ENCODE peak calls at places on chromosomes 3 and 15, in four cellular contexts. One of them, this sample, is unnamed. For H3K4me1, the result is how much of the 10 kb centered on the place peaks cover.

GRCh38 chr3:55968331-55968730 is 481.2 kb upstream of the WNT5A start:
- DNase-seq in HepG2: no peak
- DNase-seq in GM12878: no peak
- DNase-seq in H1: no peak
- DNase-seq in this sample: no peak

GRCh38 chr15:89936793-89937265 is 24.1 kb upstream of the ARPIN start:
- DNase-seq in H1: no peak
- DNase-seq in GM12878: no peak
- DNase-seq in HepG2: no peak
- DNase-seq in this sample: no peak

GRCh38 chr3:38580450-38581382 is 68.8 kb downstream of the SCN5A start:
- DNase-seq in HepG2: no peak
- DNase-seq in H1: no peak
- DNase-seq in GM12878: no peak
- DNase-seq in this sample: no peak

GRCh38 chr3:64449026-64449425 is 223.8 kb upstream of the PRICKLE2 start:
- DNase-seq in H1: no peak
- DNase-seq in GM12878: peak
- DNase-seq in HepG2: no peak
- DNase-seq in this sample: no peak

GRCh38 chr3:16132926-16133325 is 41.6 kb upstream of the GALNT15 start:
- DNase-seq in GM12878: no peak
- DNase-seq in H1: no peak
- DNase-seq in HepG2: no peak
- DNase-seq in this sample: no peak

GRCh38 chr15:52261498-52262242 is 33.9 kb downstream of the MYO5C start:
- DNase-seq in H1: peak
- DNase-seq in GM12878: peak
- DNase-seq in HepG2: no peak
- DNase-seq in this sample: peak

GRCh38 chr3:27431116-27431515 is 53.1 kb downstream of the SLC4A7 start:
- DNase-seq in GM12878: no peak
- DNase-seq in HepG2: no peak
- DNase-seq in H1: no peak
- DNase-seq in this sample: no peak

GRCh38 chr15:99955181-99955525 is 221.9 kb upstream of the LYSMD4 start:
- DNase-seq in GM12878: no peak
- DNase-seq in HepG2: no peak
- DNase-seq in H1: no peak
- DNase-seq in this sample: no peak

GRCh38 chr15:70241031-70241430 is 143.3 kb upstream of the TLE3 start:
- DNase-seq in H1: no peak
- DNase-seq in GM12878: no peak
- DNase-seq in HepG2: no peak
- DNase-seq in this sample: no peak

GRCh38 chr15:80727196-80727595 is 32.1 kb downstream of the ABHD17C start:
- DNase-seq in H1: no peak
- DNase-seq in GM12878: no peak
- DNase-seq in HepG2: peak
- DNase-seq in this sample: no peak

GRCh38 chr15:26051771-26052685 is 188.9 kb upstream of the ATP10A start:
- DNase-seq in HepG2: no peak
- DNase-seq in GM12878: no peak
- DNase-seq in H1: no peak
- DNase-seq in this sample: no peak

GRCh38 chr3:157347577-157348303 is 88.9 kb upstream of the PTX3 start:
- DNase-seq in HepG2: no peak
- DNase-seq in H1: peak
- DNase-seq in GM12878: no peak
- DNase-seq in this sample: no peak

GRCh38 chr15:31607656-31608055 is 281.0 kb downstream of the KLF13 start:
- DNase-seq in H1: no peak
- DNase-seq in GM12878: no peak
- DNase-seq in HepG2: no peak
- DNase-seq in this sample: no peak

GRCh38 chr3:40173291-40173710 is 136.2 kb upstream of the EIF1B start:
- DNase-seq in HepG2: no peak
- DNase-seq in GM12878: no peak
- DNase-seq in H1: no peak
- DNase-seq in this sample: no peak

GRCh38 chr3:120743081-120743365 is 479 bp downstream of the GTF2E1 start:
- DNase-seq in H1: no peak
- DNase-seq in GM12878: no peak
- DNase-seq in HepG2: no peak
- DNase-seq in this sample: no peak

GRCh38 chr3:162605651-162606204 is 1109.1 kb downstream of the OTOL1 start:
- DNase-seq in GM12878: no peak
- DNase-seq in H1: no peak
- DNase-seq in HepG2: no peak
- DNase-seq in this sample: no peak

GRCh38 chr3:48503406-48504050 is 446 bp downstream of the SHISA5 start:
- DNase-seq in HepG2: no peak
- DNase-seq in GM12878: no peak
- DNase-seq in H1: no peak
- DNase-seq in this sample: peak

GRCh38 chr3:182094321-182094720 is 382.6 kb downstream of the SOX2 start:
- DNase-seq in HepG2: no peak
- DNase-seq in H1: no peak
- DNase-seq in GM12878: no peak
- DNase-seq in this sample: no peak

GRCh38 chr3:44862221-44862637 is 517 bp downstream of the TMEM42 start:
- DNase-seq in H1: no peak
- DNase-seq in HepG2: peak
- DNase-seq in GM12878: no peak
- DNase-seq in this sample: no peak

GRCh38 chr3:16802382-16802781 is 82.4 kb upstream of the PLCL2 start:
- DNase-seq in H1: no peak
- DNase-seq in HepG2: no peak
- DNase-seq in GM12878: no peak
- DNase-seq in this sample: no peak

GRCh38 chr3:157195965-157196364 is 36.0 kb upstream of the CCNL1 start:
- DNase-seq in GM12878: no peak
- DNase-seq in H1: no peak
- DNase-seq in HepG2: no peak
- DNase-seq in this sample: no peak

GRCh38 chr15:57667171-57667924 is 39.2 kb upstream of the POLR2M start:
- DNase-seq in HepG2: peak
- DNase-seq in GM12878: no peak
- DNase-seq in H1: no peak
- DNase-seq in this sample: peak

GRCh38 chr3:12336099-12336498 is 47.2 kb downstream of the PPARG start:
- DNase-seq in GM12878: no peak
- DNase-seq in HepG2: no peak
- DNase-seq in H1: no peak
- DNase-seq in this sample: no peak

GRCh38 chr3:99638244-99638948 is at the start of gene COL8A1:
- DNase-seq in GM12878: no peak
- DNase-seq in H1: no peak
- DNase-seq in HepG2: no peak
- DNase-seq in this sample: no peak

GRCh38 chr3:66441124-66441523 is 59.7 kb downstream of the LRIG1 start:
- DNase-seq in H1: no peak
- DNase-seq in HepG2: no peak
- DNase-seq in GM12878: no peak
- DNase-seq in this sample: peak

GRCh38 chr15:98653686-98654085 is 5.3 kb downstream of the IGF1R start:
- DNase-seq in GM12878: no peak
- DNase-seq in HepG2: no peak
- DNase-seq in H1: no peak
- DNase-seq in this sample: no peak

GRCh38 chr15:47663106-47663505 is 54.2 kb upstream of the SEMA6D start:
- DNase-seq in GM12878: no peak
- DNase-seq in HepG2: no peak
- DNase-seq in H1: no peak
- DNase-seq in this sample: no peak

GRCh38 chr15:69224383-69224782 is 63.9 kb downstream of the GLCE start:
- DNase-seq in HepG2: peak
- DNase-seq in H1: no peak
- DNase-seq in GM12878: no peak
- DNase-seq in this sample: peak

GRCh38 chr3:10518506-10519150 is 13.2 kb upstream of the ATP2B2 start:
- DNase-seq in HepG2: no peak
- DNase-seq in GM12878: no peak
- DNase-seq in H1: no peak
- DNase-seq in this sample: no peak

GRCh38 chr3:101873619-101874018 is 24.3 kb downstream of the NFKBIZ start:
- DNase-seq in H1: no peak
- DNase-seq in GM12878: no peak
- DNase-seq in HepG2: no peak
- DNase-seq in this sample: no peak
- TF ChIP-seq SUZ12 in H1: no peak
- TF ChIP-seq SUZ12 in GM12878: no peak
- TF ChIP-seq SUZ12 in HepG2: no peak
- TF ChIP-seq SUZ12 in this sample: no peak

GRCh38 chr3:34017757-34018156 is 219.3 kb downstream of the PDCD6IP start:
- DNase-seq in HepG2: no peak
- DNase-seq in GM12878: no peak
- DNase-seq in H1: no peak
- DNase-seq in this sample: no peak
- H3K4me1 ChIP-seq in HepG2: under half
- H3K4me1 ChIP-seq in GM12878: under half
- H3K4me1 ChIP-seq in H1: under half
- H3K4me1 ChIP-seq in this sample: under half

DNA sequence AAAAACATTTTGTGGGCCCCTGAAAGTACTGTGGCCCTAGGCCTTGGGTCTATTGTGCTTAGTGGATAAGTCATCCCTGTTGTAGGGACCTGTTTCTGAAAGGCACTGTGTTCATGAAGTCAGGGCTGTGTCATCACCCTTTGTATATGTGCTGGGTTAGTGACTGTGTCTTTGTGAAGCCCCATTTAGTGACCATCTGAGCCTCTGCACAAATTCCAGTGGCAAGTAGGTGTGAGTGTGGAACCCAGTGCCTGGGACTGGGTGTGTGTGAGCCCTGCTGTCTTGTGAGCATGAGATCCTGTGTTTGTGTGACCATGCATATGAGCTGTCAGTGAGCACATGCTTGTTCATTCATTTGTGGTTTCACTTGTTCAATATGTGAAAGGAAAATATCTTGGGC is 1.2 kb upstream of the HYAL1 start:
- DNase-seq in GM12878: no peak
- DNase-seq in H1: no peak
- DNase-seq in HepG2: no peak
- DNase-seq in this sample: no peak
- H3K9ac ChIP-seq in GM12878: no peak
- H3K9ac ChIP-seq in H1: no peak
- H3K9ac ChIP-seq in HepG2: no peak
- H3K9ac ChIP-seq in this sample: no peak

GRCh38 chr3:149898771-149899170 is 71.9 kb downstream of the PFN2 start:
- DNase-seq in HepG2: no peak
- DNase-seq in GM12878: no peak
- DNase-seq in H1: no peak
- DNase-seq in this sample: no peak
- TF ChIP-seq SUZ12 in HepG2: no peak
- TF ChIP-seq SUZ12 in GM12878: no peak
- TF ChIP-seq SUZ12 in H1: no peak
- TF ChIP-seq SUZ12 in this sample: no peak

GRCh38 chr15:90988249-90988648 is 6.1 kb downstream of the PRC1 start:
- DNase-seq in HepG2: no peak
- DNase-seq in H1: no peak
- DNase-seq in GM12878: no peak
- DNase-seq in this sample: no peak

GRCh38 chr15:90990446-90990845 is 3.9 kb downstream of the PRC1 start:
- DNase-seq in H1: no peak
- DNase-seq in GM12878: no peak
- DNase-seq in HepG2: no peak
- DNase-seq in this sample: no peak

GRCh38 chr15:90989040-90989768 is 5.1 kb downstream of the PRC1 start:
- DNase-seq in H1: no peak
- DNase-seq in GM12878: no peak
- DNase-seq in HepG2: no peak
- DNase-seq in this sample: no peak

GRCh38 chr15:90987561-90988141 is 6.7 kb downstream of the PRC1 start:
- DNase-seq in HepG2: no peak
- DNase-seq in GM12878: no peak
- DNase-seq in H1: no peak
- DNase-seq in this sample: no peak

DNA sequence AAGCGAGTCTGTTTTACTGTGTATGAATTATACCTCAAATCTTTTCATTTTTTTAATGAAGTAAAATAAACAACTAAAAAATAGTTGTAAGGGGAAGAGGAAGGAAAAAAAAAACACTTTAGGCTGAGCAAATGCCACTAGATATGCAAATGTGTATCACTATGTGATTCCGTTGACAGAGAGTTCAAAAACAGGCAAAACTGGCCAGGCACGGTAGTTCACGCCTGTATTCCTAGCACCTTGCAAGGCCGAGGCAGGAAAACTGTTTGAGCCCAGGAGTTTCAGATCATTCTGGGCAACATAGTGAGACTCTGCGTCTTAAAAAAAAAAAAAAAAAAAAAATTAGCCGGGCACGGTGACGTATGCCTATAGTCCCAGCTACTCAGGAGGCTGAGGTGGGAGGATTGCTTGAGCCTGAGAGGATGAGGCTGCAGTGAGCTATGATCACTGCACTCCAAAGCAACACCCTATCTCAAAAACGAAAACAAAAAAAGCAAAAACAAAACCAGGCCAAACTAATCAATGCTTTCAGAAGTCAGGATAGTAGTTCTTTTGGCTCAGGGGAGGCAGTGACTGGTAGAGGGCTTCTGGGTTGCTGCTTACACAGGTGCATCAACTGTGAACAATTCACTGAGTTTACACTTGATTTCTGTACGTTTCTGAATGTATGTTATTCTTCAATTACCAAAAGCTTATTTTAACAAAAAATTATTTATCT is 7.4 kb downstream of the PRC1 start:
- DNase-seq in H1: no peak
- DNase-seq in HepG2: no peak
- DNase-seq in GM12878: no peak
- DNase-seq in this sample: no peak
- H3K4me1 ChIP-seq in H1: under half
- H3K4me1 ChIP-seq in HepG2: under half
- H3K4me1 ChIP-seq in GM12878: under half
- H3K4me1 ChIP-seq in this sample: under half

DNA sequence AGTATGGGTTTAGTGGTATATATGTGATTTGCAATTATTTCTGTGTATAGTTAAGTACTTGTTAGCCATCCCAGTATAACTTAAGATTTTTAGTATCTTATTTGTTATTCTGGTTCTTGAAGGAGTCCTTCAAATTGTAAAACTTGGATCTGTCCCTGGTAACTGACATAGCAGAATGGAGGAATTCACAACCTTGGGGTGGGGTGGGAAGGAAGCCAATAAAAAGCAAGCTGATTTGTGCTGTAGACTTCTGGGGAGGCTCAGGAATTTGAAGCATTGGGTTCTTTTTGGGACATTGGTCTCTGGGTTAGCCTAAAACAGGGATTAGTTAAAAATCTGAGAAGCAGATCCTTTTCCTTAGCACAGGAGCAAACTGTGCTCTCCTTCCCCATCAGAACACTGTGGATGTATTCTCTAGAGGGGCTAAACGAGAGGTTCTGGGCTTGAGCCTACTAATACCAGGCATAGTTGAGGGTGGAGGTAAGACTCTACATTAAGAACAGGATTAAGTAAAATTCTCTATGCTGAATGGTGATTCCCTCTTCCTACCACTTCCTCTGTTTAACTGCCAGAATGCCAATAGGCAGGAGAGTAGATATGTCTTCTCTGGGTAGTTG is 42.2 kb downstream of the GMPS start:
- DNase-seq in H1: no peak
- DNase-seq in HepG2: no peak
- DNase-seq in GM12878: no peak
- DNase-seq in this sample: no peak
- H3K9ac ChIP-seq in H1: no peak
- H3K9ac ChIP-seq in HepG2: no peak
- H3K9ac ChIP-seq in GM12878: no peak
- H3K9ac ChIP-seq in this sample: no peak